ENCODE peak calls at places on chromosomes 11 and 22, in eight cellular contexts. W is AG04450; L is stimulated activated CD4-positive, alpha-beta T cell treated with anti-CD3 and anti-CD28 coated beads, Interleukin-15, amount 100 ng/mL, for 24 hours; N is HEK293T; U is activated T-cell treated with anti-CD3 and anti-CD28 coated beads, Interleukin-2, amount 50 U/mL, for 72 hours; O is LNCaP clone FGC; I is BJ; B is MV-4-11. J is an unnamed sample.

GRCh38 chr22:50734986-50735738 is 2.8 kb upstream of the ACR start:
- DNase-seq in U (no peak), B (no peak), O (no peak), N (no peak), I (no peak), W (no peak), L (peak; percentile 0), J (no peak)

GRCh38 chr11:43021466-43021865 is 290.3 kb upstream of the API5 start:
- DNase-seq in W (no peak), B (peak; percentile 71), O (no peak), I (no peak), U (no peak), N (no peak), L (no peak), J (peak; percentile 21)

GRCh38 chr11:35214792-35215193 is 75.8 kb downstream of the CD44 start:
- DNase-seq in I (peak; percentile 80), U (peak; percentile 55), W (peak; percentile 82), N (no peak), O (no peak), B (no peak), L (peak; percentile 71), J (no peak)

GRCh38 chr11:79406376-79406775 is 34.5 kb downstream of the TENM4 start:
- DNase-seq in W (no peak), U (no peak), L (no peak), B (peak; percentile 44), N (no peak), O (no peak), I (no peak), J (no peak)

GRCh38 chr22:46526484-46526839 is 11.0 kb downstream of the CELSR1 start:
- DNase-seq in L (no peak), U (no peak), I (no peak), O (no peak), B (no peak), N (no peak), W (no peak), J (no peak)

GRCh38 chr22:23670378-23671295 is 20.2 kb upstream of the RGL4 start:
- DNase-seq in N (no peak), O (no peak), L (no peak), W (no peak), U (no peak), I (no peak), B (no peak), J (no peak)

GRCh38 chr11:1548221-1549070 is 23.6 kb downstream of the DUSP8 start:
- DNase-seq in U (no peak), I (no peak), O (peak; percentile 45), B (peak; percentile 67), N (peak; percentile 33), L (no peak), W (no peak), J (peak; percentile 89)

GRCh38 chr11:132099692-132100091 is 729.3 kb downstream of the NTM start:
- DNase-seq in B (peak; percentile 92), L (no peak), U (no peak), I (no peak), O (no peak), N (peak; percentile 40), W (no peak), J (no peak)

GRCh38 chr11:71129624-71130023 is 122.8 kb downstream of the SHANK2 start:
- DNase-seq in B (peak; percentile 84), N (no peak), L (no peak), W (no peak), O (no peak), I (no peak), U (no peak), J (no peak)

GRCh38 chr22:40512426-40513136 is 123.9 kb downstream of the MRTFA start:
- DNase-seq in I (peak; percentile 99), B (no peak), N (no peak), W (peak; percentile 93), L (no peak), U (no peak), O (no peak), J (no peak)

GRCh38 chr11:108620958-108621772 is 27.6 kb upstream of the EXPH5 start:
- DNase-seq in I (no peak), O (peak; percentile 74), B (peak; percentile 73), N (no peak), L (no peak), U (no peak), W (no peak), J (no peak)

GRCh38 chr11:74084796-74085541 is 76.1 kb upstream of the UCP3 start:
- DNase-seq in U (no peak), W (no peak), I (no peak), B (peak; percentile 1), L (no peak), N (no peak), O (no peak), J (no peak)

GRCh38 chr11:59197990-59198389 is 14.7 kb downstream of the MPEG1 start:
- DNase-seq in B (no peak), L (no peak), N (no peak), U (no peak), W (no peak), I (no peak), O (no peak), J (peak; percentile 63)

GRCh38 chr22:43535741-43536140 is 123.9 kb downstream of the MPPED1 start:
- DNase-seq in I (no peak), O (no peak), U (no peak), L (no peak), W (no peak), N (no peak), B (no peak), J (peak; percentile 13)

GRCh38 chr11:110065189-110065588 is 28.0 kb upstream of the ZC3H12C start:
- DNase-seq in L (no peak), O (no peak), I (no peak), N (no peak), B (no peak), U (no peak), W (no peak), J (no peak)

GRCh38 chr22:35648066-35649025 is at the start of gene APOL6:
- DNase-seq in N (no peak), I (no peak), W (no peak), B (peak; percentile 88), U (peak; percentile 72), O (no peak), L (peak; percentile 70), J (peak; percentile 47)

GRCh38 chr11:33982661-33983060 is 68.9 kb upstream of the CAPRIN1 start:
- DNase-seq in N (no peak), I (no peak), W (no peak), O (no peak), B (peak; percentile 7), U (no peak), L (no peak), J (no peak)

GRCh38 chr11:130475426-130476053 is 27.1 kb downstream of the ADAMTS15 start:
- DNase-seq in W (no peak), N (no peak), L (no peak), U (no peak), I (no peak), B (no peak), O (no peak), J (no peak)

GRCh38 chr22:33971561-33971961 is 51.3 kb upstream of the LARGE1 start:
- DNase-seq in O (no peak), B (no peak), L (no peak), I (no peak), U (no peak), W (no peak), N (no peak), J (no peak)

GRCh38 chr11:94835571-94835970 is 67.4 kb downstream of the AMOTL1 start:
- DNase-seq in U (no peak), L (no peak), O (no peak), B (no peak), I (no peak), W (no peak), N (no peak), J (no peak)

GRCh38 chr22:31248965-31249940 is 37.2 kb downstream of the LIMK2 start:
- DNase-seq in N (no peak), L (no peak), O (no peak), W (no peak), I (no peak), B (no peak), U (no peak), J (no peak)

GRCh38 chr11:36817336-36817965 is 219.4 kb upstream of the RAG2 start:
- DNase-seq in L (no peak), B (peak; percentile 26), N (no peak), O (no peak), I (no peak), W (no peak), U (no peak), J (no peak)

GRCh38 chr11:63813563-63814382 is 517 bp downstream of the SPINDOC start:
- DNase-seq in B (no peak), L (peak; percentile 71), I (no peak), N (peak; percentile 40), W (no peak), U (peak; percentile 60), O (no peak), J (peak; percentile 51)

GRCh38 chr22:22770280-22770871 is 117.2 kb upstream of the IGLL5 start:
- DNase-seq in B (peak; percentile 7), L (peak; percentile 60), W (no peak), N (peak; percentile 72), U (peak; percentile 60), O (peak; percentile 71), I (no peak), J (peak; percentile 60)

GRCh38 chr11:71485063-71485399 is 32.0 kb downstream of the NADSYN1 start:
- DNase-seq in U (no peak), W (no peak), N (no peak), O (no peak), L (no peak), I (no peak), B (no peak), J (no peak)

GRCh38 chr11:45665206-45665932 is at the start of gene CHST1:
- DNase-seq in N (peak; percentile 55), O (no peak), U (peak; percentile 32), B (no peak), L (peak; percentile 54), I (no peak), W (no peak), J (peak; percentile 41)

GRCh38 chr11:86743223-86744118 is 56.9 kb upstream of the PRSS23 start:
- DNase-seq in W (peak; percentile 91), I (peak; percentile 92), B (peak; percentile 76), L (peak; percentile 74), O (no peak), N (peak; percentile 25), U (peak; percentile 55), J (no peak)

GRCh38 chr11:62574363-62575057 is 819 bp upstream of the EEF1G start:
- DNase-seq in N (no peak), L (peak; percentile 35), W (no peak), O (no peak), U (peak; percentile 34), I (no peak), B (peak; percentile 7), J (peak; percentile 58)

GRCh38 chr11:217704-218103 is 10.2 kb downstream of the RIC8A start:
- DNase-seq in I (no peak), U (no peak), W (no peak), L (no peak), O (no peak), B (no peak), N (no peak), J (no peak)